ENCODE peak calls at places on chromosomes 16 and 17, in ten cellular contexts. One of them, this sample, is unnamed.

GRCh38 chr17:64009571-64010402 is 10.6 kb downstream of the ICAM2 start:
- DNase-seq in CD4-positive, alpha-beta memory T cell: no peak
- DNase-seq in activated naive CD8-positive, alpha-beta T cell treated with anti-CD3 and anti-CD28 coated beads, Interleukin-2, amount 50 U/mL, for 24 hours: no peak
- DNase-seq in HS-5: no peak
- DNase-seq in activated CD8-positive, alpha-beta memory T cell treated with anti-CD3 and anti-CD28 coated beads for 1 hour: no peak
- DNase-seq in HFF-Myc: no peak
- DNase-seq in stimulated activated naive B cell treated with anti-CD40 and anti-IgM and Interleukin-4, amounts not matched to agents 10 μg/mL and 1 μg/mL and 100 μg/mL, for 72 hours: no peak
- DNase-seq in fibroblast of the conjunctiva: no peak
- DNase-seq in iPS-NIHi11: no peak
- DNase-seq in neural crest cell: no peak
- DNase-seq in this sample: no peak

GRCh38 chr17:11580677-11581076 is 17.6 kb upstream of the DNAH9 start:
- DNase-seq in fibroblast of the conjunctiva: no peak
- DNase-seq in neural crest cell: no peak
- DNase-seq in HS-5: no peak
- DNase-seq in activated CD8-positive, alpha-beta memory T cell treated with anti-CD3 and anti-CD28 coated beads for 1 hour: no peak
- DNase-seq in HFF-Myc: no peak
- DNase-seq in activated naive CD8-positive, alpha-beta T cell treated with anti-CD3 and anti-CD28 coated beads, Interleukin-2, amount 50 U/mL, for 24 hours: no peak
- DNase-seq in iPS-NIHi11: no peak
- DNase-seq in CD4-positive, alpha-beta memory T cell: no peak
- DNase-seq in stimulated activated naive B cell treated with anti-CD40 and anti-IgM and Interleukin-4, amounts not matched to agents 10 μg/mL and 1 μg/mL and 100 μg/mL, for 72 hours: no peak
- DNase-seq in this sample: no peak

GRCh38 chr17:37698132-37698615 is 46.7 kb downstream of the HNF1B start:
- DNase-seq in activated naive CD8-positive, alpha-beta T cell treated with anti-CD3 and anti-CD28 coated beads, Interleukin-2, amount 50 U/mL, for 24 hours: peak; percentile 18
- DNase-seq in CD4-positive, alpha-beta memory T cell: no peak
- DNase-seq in iPS-NIHi11: no peak
- DNase-seq in stimulated activated naive B cell treated with anti-CD40 and anti-IgM and Interleukin-4, amounts not matched to agents 10 μg/mL and 1 μg/mL and 100 μg/mL, for 72 hours: no peak
- DNase-seq in HS-5: peak; percentile 29
- DNase-seq in HFF-Myc: no peak
- DNase-seq in activated CD8-positive, alpha-beta memory T cell treated with anti-CD3 and anti-CD28 coated beads for 1 hour: no peak
- DNase-seq in neural crest cell: no peak
- DNase-seq in fibroblast of the conjunctiva: no peak
- DNase-seq in this sample: peak; percentile 47

GRCh38 chr17:58324409-58325288 is 3.9 kb downstream of the TSPOAP1 start:
- DNase-seq in activated naive CD8-positive, alpha-beta T cell treated with anti-CD3 and anti-CD28 coated beads, Interleukin-2, amount 50 U/mL, for 24 hours: no peak
- DNase-seq in CD4-positive, alpha-beta memory T cell: no peak
- DNase-seq in neural crest cell: no peak
- DNase-seq in iPS-NIHi11: peak; percentile 87
- DNase-seq in fibroblast of the conjunctiva: no peak
- DNase-seq in HS-5: no peak
- DNase-seq in stimulated activated naive B cell treated with anti-CD40 and anti-IgM and Interleukin-4, amounts not matched to agents 10 μg/mL and 1 μg/mL and 100 μg/mL, for 72 hours: peak; percentile 43
- DNase-seq in HFF-Myc: no peak
- DNase-seq in activated CD8-positive, alpha-beta memory T cell treated with anti-CD3 and anti-CD28 coated beads for 1 hour: no peak
- DNase-seq in this sample: peak; percentile 58

GRCh38 chr17:4480929-4481898 is 17.5 kb upstream of the SPNS2 start:
- DNase-seq in iPS-NIHi11: no peak
- DNase-seq in CD4-positive, alpha-beta memory T cell: peak; percentile 18
- DNase-seq in neural crest cell: no peak
- DNase-seq in stimulated activated naive B cell treated with anti-CD40 and anti-IgM and Interleukin-4, amounts not matched to agents 10 μg/mL and 1 μg/mL and 100 μg/mL, for 72 hours: no peak
- DNase-seq in fibroblast of the conjunctiva: no peak
- DNase-seq in HS-5: no peak
- DNase-seq in activated naive CD8-positive, alpha-beta T cell treated with anti-CD3 and anti-CD28 coated beads, Interleukin-2, amount 50 U/mL, for 24 hours: peak; percentile 61
- DNase-seq in HFF-Myc: no peak
- DNase-seq in activated CD8-positive, alpha-beta memory T cell treated with anti-CD3 and anti-CD28 coated beads for 1 hour: peak; percentile 21
- DNase-seq in this sample: no peak

GRCh38 chr17:37742114-37742761 is 2.6 kb downstream of the HNF1B start:
- DNase-seq in HFF-Myc: no peak
- DNase-seq in fibroblast of the conjunctiva: no peak
- DNase-seq in iPS-NIHi11: peak; percentile 66
- DNase-seq in activated CD8-positive, alpha-beta memory T cell treated with anti-CD3 and anti-CD28 coated beads for 1 hour: no peak
- DNase-seq in activated naive CD8-positive, alpha-beta T cell treated with anti-CD3 and anti-CD28 coated beads, Interleukin-2, amount 50 U/mL, for 24 hours: no peak
- DNase-seq in CD4-positive, alpha-beta memory T cell: no peak
- DNase-seq in neural crest cell: no peak
- DNase-seq in stimulated activated naive B cell treated with anti-CD40 and anti-IgM and Interleukin-4, amounts not matched to agents 10 μg/mL and 1 μg/mL and 100 μg/mL, for 72 hours: no peak
- DNase-seq in HS-5: no peak
- DNase-seq in this sample: peak; percentile 11

GRCh38 chr16:68311316-68311620 is 449 bp downstream of the PRMT7 start:
- DNase-seq in fibroblast of the conjunctiva: no peak
- DNase-seq in stimulated activated naive B cell treated with anti-CD40 and anti-IgM and Interleukin-4, amounts not matched to agents 10 μg/mL and 1 μg/mL and 100 μg/mL, for 72 hours: no peak
- DNase-seq in CD4-positive, alpha-beta memory T cell: no peak
- DNase-seq in neural crest cell: no peak
- DNase-seq in activated naive CD8-positive, alpha-beta T cell treated with anti-CD3 and anti-CD28 coated beads, Interleukin-2, amount 50 U/mL, for 24 hours: no peak
- DNase-seq in HS-5: no peak
- DNase-seq in HFF-Myc: no peak
- DNase-seq in iPS-NIHi11: no peak
- DNase-seq in activated CD8-positive, alpha-beta memory T cell treated with anti-CD3 and anti-CD28 coated beads for 1 hour: no peak
- DNase-seq in this sample: peak; percentile 57

GRCh38 chr17:4219241-4219640 is 44.5 kb downstream of the ANKFY1 start:
- DNase-seq in activated naive CD8-positive, alpha-beta T cell treated with anti-CD3 and anti-CD28 coated beads, Interleukin-2, amount 50 U/mL, for 24 hours: no peak
- DNase-seq in CD4-positive, alpha-beta memory T cell: no peak
- DNase-seq in HFF-Myc: no peak
- DNase-seq in HS-5: no peak
- DNase-seq in activated CD8-positive, alpha-beta memory T cell treated with anti-CD3 and anti-CD28 coated beads for 1 hour: no peak
- DNase-seq in fibroblast of the conjunctiva: no peak
- DNase-seq in iPS-NIHi11: no peak
- DNase-seq in neural crest cell: no peak
- DNase-seq in stimulated activated naive B cell treated with anti-CD40 and anti-IgM and Interleukin-4, amounts not matched to agents 10 μg/mL and 1 μg/mL and 100 μg/mL, for 72 hours: no peak
- DNase-seq in this sample: no peak

GRCh38 chr17:2400474-2400866 is 390 bp downstream of the MNT start:
- DNase-seq in activated naive CD8-positive, alpha-beta T cell treated with anti-CD3 and anti-CD28 coated beads, Interleukin-2, amount 50 U/mL, for 24 hours: peak; percentile 67
- DNase-seq in CD4-positive, alpha-beta memory T cell: peak; percentile 65
- DNase-seq in HS-5: no peak
- DNase-seq in stimulated activated naive B cell treated with anti-CD40 and anti-IgM and Interleukin-4, amounts not matched to agents 10 μg/mL and 1 μg/mL and 100 μg/mL, for 72 hours: peak; percentile 59
- DNase-seq in activated CD8-positive, alpha-beta memory T cell treated with anti-CD3 and anti-CD28 coated beads for 1 hour: no peak
- DNase-seq in iPS-NIHi11: peak; percentile 34
- DNase-seq in HFF-Myc: no peak
- DNase-seq in neural crest cell: peak; percentile 61
- DNase-seq in fibroblast of the conjunctiva: no peak
- DNase-seq in this sample: peak; percentile 39

GRCh38 chr17:35084987-35085386 is 21.5 kb upstream of the RFFL start:
- DNase-seq in HS-5: no peak
- DNase-seq in stimulated activated naive B cell treated with anti-CD40 and anti-IgM and Interleukin-4, amounts not matched to agents 10 μg/mL and 1 μg/mL and 100 μg/mL, for 72 hours: no peak
- DNase-seq in HFF-Myc: no peak
- DNase-seq in fibroblast of the conjunctiva: no peak
- DNase-seq in iPS-NIHi11: no peak
- DNase-seq in activated naive CD8-positive, alpha-beta T cell treated with anti-CD3 and anti-CD28 coated beads, Interleukin-2, amount 50 U/mL, for 24 hours: no peak
- DNase-seq in activated CD8-positive, alpha-beta memory T cell treated with anti-CD3 and anti-CD28 coated beads for 1 hour: no peak
- DNase-seq in CD4-positive, alpha-beta memory T cell: no peak
- DNase-seq in neural crest cell: no peak
- DNase-seq in this sample: peak; percentile 42

GRCh38 chr16:89170346-89171215 is 967 bp upstream of the CDH15 start:
- DNase-seq in fibroblast of the conjunctiva: no peak
- DNase-seq in iPS-NIHi11: no peak
- DNase-seq in HFF-Myc: no peak
- DNase-seq in activated CD8-positive, alpha-beta memory T cell treated with anti-CD3 and anti-CD28 coated beads for 1 hour: no peak
- DNase-seq in stimulated activated naive B cell treated with anti-CD40 and anti-IgM and Interleukin-4, amounts not matched to agents 10 μg/mL and 1 μg/mL and 100 μg/mL, for 72 hours: no peak
- DNase-seq in neural crest cell: no peak
- DNase-seq in HS-5: no peak
- DNase-seq in CD4-positive, alpha-beta memory T cell: no peak
- DNase-seq in activated naive CD8-positive, alpha-beta T cell treated with anti-CD3 and anti-CD28 coated beads, Interleukin-2, amount 50 U/mL, for 24 hours: no peak
- DNase-seq in this sample: no peak

GRCh38 chr17:81576621-81577277 is 24.6 kb upstream of the FAAP100 start:
- DNase-seq in fibroblast of the conjunctiva: no peak
- DNase-seq in iPS-NIHi11: no peak
- DNase-seq in HS-5: no peak
- DNase-seq in activated naive CD8-positive, alpha-beta T cell treated with anti-CD3 and anti-CD28 coated beads, Interleukin-2, amount 50 U/mL, for 24 hours: no peak
- DNase-seq in activated CD8-positive, alpha-beta memory T cell treated with anti-CD3 and anti-CD28 coated beads for 1 hour: no peak
- DNase-seq in HFF-Myc: no peak
- DNase-seq in CD4-positive, alpha-beta memory T cell: no peak
- DNase-seq in neural crest cell: no peak
- DNase-seq in stimulated activated naive B cell treated with anti-CD40 and anti-IgM and Interleukin-4, amounts not matched to agents 10 μg/mL and 1 μg/mL and 100 μg/mL, for 72 hours: no peak
- DNase-seq in this sample: peak; percentile 68

GRCh38 chr16:35753559-35754390 is 2294.4 kb downstream of the TP53TG3F start:
- DNase-seq in stimulated activated naive B cell treated with anti-CD40 and anti-IgM and Interleukin-4, amounts not matched to agents 10 μg/mL and 1 μg/mL and 100 μg/mL, for 72 hours: no peak
- DNase-seq in fibroblast of the conjunctiva: no peak
- DNase-seq in activated CD8-positive, alpha-beta memory T cell treated with anti-CD3 and anti-CD28 coated beads for 1 hour: no peak
- DNase-seq in CD4-positive, alpha-beta memory T cell: no peak
- DNase-seq in HS-5: no peak
- DNase-seq in neural crest cell: no peak
- DNase-seq in iPS-NIHi11: no peak
- DNase-seq in activated naive CD8-positive, alpha-beta T cell treated with anti-CD3 and anti-CD28 coated beads, Interleukin-2, amount 50 U/mL, for 24 hours: no peak
- DNase-seq in HFF-Myc: no peak
- DNase-seq in this sample: no peak

GRCh38 chr16:87178177-87178863 is 138.9 kb downstream of the C16orf95 start:
- DNase-seq in activated CD8-positive, alpha-beta memory T cell treated with anti-CD3 and anti-CD28 coated beads for 1 hour: no peak
- DNase-seq in CD4-positive, alpha-beta memory T cell: no peak
- DNase-seq in activated naive CD8-positive, alpha-beta T cell treated with anti-CD3 and anti-CD28 coated beads, Interleukin-2, amount 50 U/mL, for 24 hours: no peak
- DNase-seq in neural crest cell: no peak
- DNase-seq in HFF-Myc: no peak
- DNase-seq in HS-5: no peak
- DNase-seq in iPS-NIHi11: peak; percentile 50
- DNase-seq in fibroblast of the conjunctiva: no peak
- DNase-seq in stimulated activated naive B cell treated with anti-CD40 and anti-IgM and Interleukin-4, amounts not matched to agents 10 μg/mL and 1 μg/mL and 100 μg/mL, for 72 hours: no peak
- DNase-seq in this sample: peak; percentile 48

GRCh38 chr17:65901394-65901793 is 290.5 kb downstream of the CEP112 start:
- DNase-seq in HS-5: no peak
- DNase-seq in iPS-NIHi11: no peak
- DNase-seq in activated naive CD8-positive, alpha-beta T cell treated with anti-CD3 and anti-CD28 coated beads, Interleukin-2, amount 50 U/mL, for 24 hours: no peak
- DNase-seq in HFF-Myc: no peak
- DNase-seq in fibroblast of the conjunctiva: no peak
- DNase-seq in CD4-positive, alpha-beta memory T cell: no peak
- DNase-seq in neural crest cell: no peak
- DNase-seq in activated CD8-positive, alpha-beta memory T cell treated with anti-CD3 and anti-CD28 coated beads for 1 hour: no peak
- DNase-seq in stimulated activated naive B cell treated with anti-CD40 and anti-IgM and Interleukin-4, amounts not matched to agents 10 μg/mL and 1 μg/mL and 100 μg/mL, for 72 hours: no peak
- DNase-seq in this sample: no peak

GRCh38 chr17:40350410-40351184 is 13.9 kb downstream of the GJD3 start:
- DNase-seq in activated naive CD8-positive, alpha-beta T cell treated with anti-CD3 and anti-CD28 coated beads, Interleukin-2, amount 50 U/mL, for 24 hours: no peak
- DNase-seq in HFF-Myc: no peak
- DNase-seq in CD4-positive, alpha-beta memory T cell: no peak
- DNase-seq in fibroblast of the conjunctiva: no peak
- DNase-seq in HS-5: no peak
- DNase-seq in iPS-NIHi11: no peak
- DNase-seq in activated CD8-positive, alpha-beta memory T cell treated with anti-CD3 and anti-CD28 coated beads for 1 hour: no peak
- DNase-seq in stimulated activated naive B cell treated with anti-CD40 and anti-IgM and Interleukin-4, amounts not matched to agents 10 μg/mL and 1 μg/mL and 100 μg/mL, for 72 hours: no peak
- DNase-seq in neural crest cell: peak; percentile 86
- DNase-seq in this sample: no peak

GRCh38 chr17:82012482-82013295 is 10.0 kb downstream of the CENPX start:
- DNase-seq in activated naive CD8-positive, alpha-beta T cell treated with anti-CD3 and anti-CD28 coated beads, Interleukin-2, amount 50 U/mL, for 24 hours: no peak
- DNase-seq in stimulated activated naive B cell treated with anti-CD40 and anti-IgM and Interleukin-4, amounts not matched to agents 10 μg/mL and 1 μg/mL and 100 μg/mL, for 72 hours: no peak
- DNase-seq in neural crest cell: no peak
- DNase-seq in iPS-NIHi11: peak; percentile 20
- DNase-seq in activated CD8-positive, alpha-beta memory T cell treated with anti-CD3 and anti-CD28 coated beads for 1 hour: no peak
- DNase-seq in fibroblast of the conjunctiva: no peak
- DNase-seq in HFF-Myc: no peak
- DNase-seq in HS-5: no peak
- DNase-seq in CD4-positive, alpha-beta memory T cell: no peak
- DNase-seq in this sample: peak; percentile 53

GRCh38 chr16:51225902-51226301 is 74.8 kb upstream of the SALL1 start:
- DNase-seq in neural crest cell: no peak
- DNase-seq in iPS-NIHi11: no peak
- DNase-seq in CD4-positive, alpha-beta memory T cell: no peak
- DNase-seq in HFF-Myc: no peak
- DNase-seq in activated CD8-positive, alpha-beta memory T cell treated with anti-CD3 and anti-CD28 coated beads for 1 hour: no peak
- DNase-seq in activated naive CD8-positive, alpha-beta T cell treated with anti-CD3 and anti-CD28 coated beads, Interleukin-2, amount 50 U/mL, for 24 hours: no peak
- DNase-seq in fibroblast of the conjunctiva: no peak
- DNase-seq in HS-5: no peak
- DNase-seq in stimulated activated naive B cell treated with anti-CD40 and anti-IgM and Interleukin-4, amounts not matched to agents 10 μg/mL and 1 μg/mL and 100 μg/mL, for 72 hours: no peak
- DNase-seq in this sample: no peak